ENCODE peak calls at places on chromosomes 1 and 21, in eight cellular contexts. J is ascending aorta, Y is AG04450, P is left lung, G is progenitor cell of endocrine pancreas, I is GM12865, W is Panc1, M is bronchial epithelial cell. H is an unnamed sample.

GRCh38 chr1:157566484-157567300 is 14.4 kb upstream of the FCRL5 start:
- DNase-seq in I (peak; percentile 48), J (no peak), M (no peak), Y (no peak), G (no peak), W (no peak), P (no peak), H (no peak)

GRCh38 chr1:89310976-89311375 is 38.3 kb upstream of the GBP5 start:
- DNase-seq in Y (no peak), J (no peak), G (no peak), I (no peak), M (peak; percentile 32), W (no peak), P (no peak), H (no peak)

GRCh38 chr1:91020967-91021685 is 709 bp downstream of the ZNF644 start:
- DNase-seq in W (no peak), J (peak; percentile 86), G (peak; percentile 73), Y (peak; percentile 70), P (peak; percentile 87), I (peak; percentile 87), M (peak; percentile 61), H (peak; percentile 86)

GRCh38 chr1:27428316-27429028 is 36.0 kb downstream of the GPR3 start:
- DNase-seq in W (no peak), P (no peak), M (no peak), G (no peak), Y (no peak), J (peak; percentile 77), I (no peak), H (peak; percentile 48)

GRCh38 chr1:20603473-20604464 is 14.9 kb downstream of the CDA start:
- DNase-seq in J (no peak), W (no peak), Y (peak; percentile 65), I (no peak), G (no peak), P (no peak), M (peak; percentile 95), H (no peak)

GRCh38 chr21:41419921-41420862 is 5.8 kb upstream of the MX1 start:
- DNase-seq in G (peak; percentile 30), J (peak; percentile 93), M (peak; percentile 74), I (peak; percentile 82), W (peak; percentile 12), P (peak; percentile 86), Y (peak; percentile 63), H (peak; percentile 45)

GRCh38 chr1:88731475-88731874 is 47.4 kb downstream of the PKN2 start:
- DNase-seq in G (no peak), Y (peak; percentile 82), I (peak; percentile 9), M (peak; percentile 33), P (no peak), W (peak; percentile 52), J (no peak), H (no peak)

GRCh38 chr1:1020000-1020404 is at the start of gene AGRN:
- DNase-seq in P (peak; percentile 90), Y (no peak), I (no peak), G (peak; percentile 53), J (no peak), M (no peak), W (no peak), H (peak; percentile 54)

GRCh38 chr1:9905010-9905409 is 5.1 kb downstream of the CTNNBIP1 start:
- DNase-seq in J (no peak), Y (no peak), W (no peak), M (no peak), I (no peak), P (no peak), G (no peak), H (no peak)

GRCh38 chr1:180939706-180940094 is 27.0 kb downstream of the KIAA1614 start:
- DNase-seq in I (no peak), P (peak; percentile 28), J (no peak), W (no peak), M (no peak), G (no peak), Y (no peak), H (no peak)

GRCh38 chr1:200279810-200280411 is 129.9 kb downstream of the ZNF281 start:
- DNase-seq in G (peak; percentile 13), J (no peak), P (no peak), M (peak; percentile 68), I (peak; percentile 37), W (no peak), Y (peak; percentile 8), H (peak; percentile 53)

GRCh38 chr1:31651025-31651424 is 6.3 kb upstream of the PEF1 start:
- DNase-seq in W (no peak), I (no peak), Y (no peak), G (no peak), P (no peak), J (no peak), M (no peak), H (no peak)

GRCh38 chr1:181140398-181140797 is 51.9 kb downstream of the IER5 start:
- DNase-seq in I (peak; percentile 49), G (no peak), Y (no peak), P (no peak), W (no peak), J (no peak), M (peak; percentile 53), H (no peak)

GRCh38 chr1:230540416-230540815 is 101.9 kb upstream of the COG2 start:
- DNase-seq in Y (no peak), W (no peak), M (no peak), P (no peak), G (no peak), I (no peak), J (no peak), H (no peak)

GRCh38 chr1:172144445-172145060 is 275.9 kb upstream of the C1orf105 start:
- DNase-seq in P (peak; percentile 28), I (no peak), M (no peak), J (peak; percentile 94), W (no peak), G (no peak), Y (peak; percentile 94), H (peak; percentile 46)

GRCh38 chr21:8989883-8990325 is 1531.5 kb upstream of the TPTE start:
- DNase-seq in W (peak; percentile 73), P (peak; percentile 89), G (no peak), Y (no peak), M (peak; percentile 86), I (no peak), J (peak; percentile 51), H (peak; percentile 47)

GRCh38 chr1:145782166-145783099 is 41.5 kb downstream of the RNF115 start:
- DNase-seq in M (peak; percentile 98), J (no peak), P (no peak), Y (peak; percentile 69), W (peak; percentile 94), G (no peak), I (no peak), H (no peak)

GRCh38 chr1:14880456-14881316 is 272.9 kb upstream of the TMEM51 start:
- DNase-seq in W (no peak), G (no peak), P (no peak), I (no peak), M (peak; percentile 82), J (peak; percentile 66), Y (no peak), H (no peak)

GRCh38 chr1:227255086-227255732 is 63.1 kb downstream of the CDC42BPA start:
- DNase-seq in J (no peak), I (no peak), W (no peak), P (no peak), Y (no peak), G (no peak), M (no peak), H (no peak)

GRCh38 chr1:19232526-19232851 is 18.8 kb downstream of the EMC1 start:
- DNase-seq in M (no peak), J (peak; percentile 8), I (no peak), W (no peak), Y (peak; percentile 27), P (no peak), G (no peak), H (no peak)

GRCh38 chr21:41643246-41643966 is 123.4 kb downstream of the RIPK4 start:
- DNase-seq in Y (no peak), G (no peak), P (no peak), M (no peak), I (no peak), J (no peak), W (no peak), H (no peak)

GRCh38 chr1:248828845-248829244 is 3.1 kb upstream of the SH3BP5L start:
- DNase-seq in W (no peak), I (no peak), Y (no peak), P (no peak), J (no peak), G (no peak), M (peak; percentile 87), H (no peak)

DNA sequence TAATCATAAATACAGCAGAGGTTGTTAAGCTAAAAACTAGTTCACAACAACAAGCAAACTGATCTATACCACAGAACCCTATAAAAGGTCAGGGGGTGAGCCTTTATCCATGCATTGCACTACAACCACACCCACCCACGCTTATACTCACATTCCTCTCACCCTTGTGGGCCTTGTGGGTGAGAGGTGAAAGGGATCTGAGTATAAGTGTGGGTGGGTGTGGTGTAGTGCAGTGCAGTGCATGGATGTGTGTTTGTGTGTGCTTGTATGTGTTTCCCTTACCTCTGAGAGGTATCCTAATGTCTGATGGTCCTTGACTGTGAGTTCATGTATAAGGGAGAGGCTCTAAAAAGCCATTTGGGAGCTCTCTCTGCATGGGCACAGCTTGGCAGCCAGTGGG is 95.4 kb upstream of the DPT start:
- DNase-seq in J (no peak), G (no peak), M (no peak), I (no peak), W (no peak), Y (no peak), P (no peak), H (no peak)
- TF ChIP-seq CTCF in J (no peak), G (no peak), M (no peak), I (no peak), W (no peak), Y (no peak), P (no peak), H (no peak)

DNA sequence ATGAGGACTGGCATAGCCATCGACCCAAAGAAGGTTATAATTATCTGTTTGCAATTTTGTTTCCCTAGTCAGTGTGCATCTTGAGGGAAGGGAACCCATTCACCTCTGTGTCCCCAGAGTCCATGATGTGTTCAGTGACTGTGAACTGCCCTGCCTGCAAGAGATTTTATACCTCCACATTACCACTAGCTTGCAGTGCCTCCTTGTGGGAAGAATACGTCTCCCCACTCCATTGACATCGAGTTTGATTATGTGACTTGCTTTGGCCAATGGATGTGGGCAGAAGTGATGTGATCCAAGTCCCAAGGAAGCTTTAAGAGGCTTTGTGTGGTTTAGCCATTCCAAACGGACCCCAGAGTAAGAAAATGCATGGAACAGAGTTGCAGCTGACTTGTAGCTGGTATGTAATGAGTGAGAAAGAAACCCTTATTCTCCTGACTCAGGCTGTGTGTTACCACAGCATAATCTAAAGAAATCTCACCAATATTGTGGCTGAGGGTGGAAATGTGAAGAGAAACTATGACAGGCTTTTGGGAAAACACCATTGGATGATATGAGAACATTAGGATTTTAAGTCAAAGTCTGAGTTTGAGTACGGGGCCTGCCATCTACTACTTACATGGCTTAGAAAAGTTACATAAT is 47.8 kb upstream of the NRDC start:
- DNase-seq in M (peak; percentile 43), I (peak; percentile 45), Y (no peak), P (no peak), W (peak; percentile 27), J (no peak), G (no peak), H (no peak)
- TF ChIP-seq CTCF in M (peak; percentile 35), I (peak; percentile 31), Y (peak; percentile 40), P (no peak), W (peak; percentile 55), J (no peak), G (peak; percentile 28), H (no peak)

GRCh38 chr1:154325583-154326545 is 539 bp downstream of the ATP8B2 start:
- DNase-seq in Y (peak; percentile 73), I (peak; percentile 43), P (peak; percentile 84), G (peak; percentile 64), J (peak; percentile 92), W (no peak), M (peak; percentile 61), H (peak; percentile 89)
- TF ChIP-seq CTCF in Y (peak; percentile 78), I (no peak), P (peak; percentile 46), G (peak; percentile 66), J (peak; percentile 78), W (peak; percentile 79), M (peak; percentile 58), H (peak; percentile 81)

GRCh38 chr1:116325922-116326321 is 47.1 kb upstream of the ATP1A1 start:
- DNase-seq in Y (no peak), W (no peak), J (no peak), P (no peak), G (no peak), M (no peak), I (peak; percentile 50), H (no peak)
- TF ChIP-seq CTCF in Y (no peak), W (no peak), J (no peak), P (no peak), G (no peak), M (no peak), I (no peak), H (no peak)

H was measured in glutamatergic neuron.